ENCODE peak calls at places on chromosomes 3 and 15, in five cellular contexts. G, L, A, D and T are unnamed samples. For H3K27me3, the result is how much of the 10 kb centered on the place peaks cover.

GRCh38 chr3:56970401-56971002 is 90.0 kb upstream of the SPATA12 start:
- DNase-seq in G (no peak), L (no peak), A (no peak), D (no peak), T (no peak)

GRCh38 chr3:56878046-56878445 is 76.3 kb upstream of the ARHGEF3 start:
- DNase-seq in G (no peak), L (peak), A (no peak), D (no peak), T (no peak)

GRCh38 chr15:85116066-85116465 is 134.4 kb downstream of the PDE8A start:
- DNase-seq in G (no peak), L (no peak), A (no peak), D (no peak), T (no peak)

GRCh38 chr3:14725015-14725431 is 50.1 kb downstream of the C3orf20 start:
- DNase-seq in G (peak), L (no peak), A (no peak), D (no peak), T (no peak)

GRCh38 chr3:127074900-127075360 is 92.0 kb downstream of the PLXNA1 start:
- DNase-seq in G (no peak), L (peak), A (peak), D (peak), T (peak)

GRCh38 chr3:25603703-25604102 is 61.0 kb downstream of the TOP2B start:
- DNase-seq in G (peak), L (no peak), A (no peak), D (no peak), T (no peak)

GRCh38 chr3:172315401-172316091 is 132.7 kb downstream of the GHSR start:
- DNase-seq in G (no peak), L (peak), A (peak), D (no peak), T (no peak)

GRCh38 chr15:28260317-28260716 is 61.7 kb downstream of the HERC2 start:
- DNase-seq in G (no peak), L (no peak), A (no peak), D (no peak), T (no peak)

GRCh38 chr3:54322354-54322753 is 200.0 kb downstream of the CACNA2D3 start:
- DNase-seq in G (no peak), L (no peak), A (no peak), D (no peak), T (no peak)

GRCh38 chr3:178982138-178982537 is 89.5 kb downstream of the ZMAT3 start:
- DNase-seq in G (no peak), L (no peak), A (no peak), D (no peak), T (no peak)

GRCh38 chr3:6994081-6994668 is 133.3 kb downstream of the GRM7 start:
- DNase-seq in G (no peak), L (peak), A (no peak), D (no peak), T (no peak)

GRCh38 chr15:89389841-89390603 is 55.4 kb upstream of the POLG start:
- DNase-seq in G (no peak), L (no peak), A (peak), D (peak), T (no peak)

GRCh38 chr3:167740961-167741587 is 5.6 kb downstream of the SERPINI1 start:
- DNase-seq in G (no peak), L (peak), A (peak), D (peak), T (no peak)

GRCh38 chr3:41893977-41894376 is 67.9 kb downstream of the ULK4 start:
- DNase-seq in G (no peak), L (peak), A (no peak), D (peak), T (no peak)

GRCh38 chr3:122186372-122186771 is 2.9 kb downstream of the CASR start:
- DNase-seq in G (no peak), L (no peak), A (no peak), D (no peak), T (no peak)

GRCh38 chr15:33547876-33548275 is 237.1 kb downstream of the RYR3 start:
- DNase-seq in G (no peak), L (peak), A (peak), D (peak), T (peak)

GRCh38 chr15:69578792-69579587 is 126.4 kb downstream of the RPLP1 start:
- DNase-seq in G (no peak), L (no peak), A (no peak), D (no peak), T (peak)

GRCh38 chr15:49415638-49416037 is 7.4 kb upstream of the FGF7 start:
- DNase-seq in G (no peak), L (peak), A (no peak), D (no peak), T (no peak)

GRCh38 chr15:98548172-98548971 is 100.0 kb upstream of the IGF1R start:
- DNase-seq in G (peak), L (peak), A (peak), D (peak), T (peak)

DNA sequence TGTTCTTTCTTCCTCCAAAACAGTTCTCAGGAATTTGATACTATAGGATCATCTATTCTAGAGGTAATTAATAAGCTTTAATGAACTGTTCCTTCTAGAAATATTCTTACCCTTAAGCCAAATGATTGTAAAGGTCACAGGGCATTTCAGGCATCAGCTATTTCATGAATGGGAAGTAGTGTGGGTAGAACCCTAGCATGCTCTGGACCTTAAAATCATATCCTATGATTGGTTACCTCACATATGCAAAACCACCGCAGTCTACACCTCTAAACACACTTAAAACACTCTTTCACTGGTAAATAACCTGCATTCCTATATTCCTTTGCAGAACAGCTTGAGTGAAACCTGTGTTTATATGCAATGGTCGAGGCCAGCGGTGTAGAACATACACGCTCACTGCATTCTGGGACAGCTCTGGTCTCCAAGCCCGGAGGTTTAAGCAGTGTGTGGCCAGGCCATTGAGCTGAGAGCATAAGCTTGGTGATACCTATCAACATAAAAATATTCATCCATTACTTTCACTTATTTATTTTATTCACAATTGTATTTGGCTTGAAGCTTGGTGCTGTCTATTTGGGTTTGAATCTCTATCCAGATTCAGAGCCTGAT is 87.7 kb upstream of the RASGRP1 start:
- DNase-seq in G (no peak), L (no peak), A (no peak), D (no peak), T (no peak)
- TF ChIP-seq CTCF in G (no peak), L (no peak), A (no peak), D (no peak), T (no peak)

DNA sequence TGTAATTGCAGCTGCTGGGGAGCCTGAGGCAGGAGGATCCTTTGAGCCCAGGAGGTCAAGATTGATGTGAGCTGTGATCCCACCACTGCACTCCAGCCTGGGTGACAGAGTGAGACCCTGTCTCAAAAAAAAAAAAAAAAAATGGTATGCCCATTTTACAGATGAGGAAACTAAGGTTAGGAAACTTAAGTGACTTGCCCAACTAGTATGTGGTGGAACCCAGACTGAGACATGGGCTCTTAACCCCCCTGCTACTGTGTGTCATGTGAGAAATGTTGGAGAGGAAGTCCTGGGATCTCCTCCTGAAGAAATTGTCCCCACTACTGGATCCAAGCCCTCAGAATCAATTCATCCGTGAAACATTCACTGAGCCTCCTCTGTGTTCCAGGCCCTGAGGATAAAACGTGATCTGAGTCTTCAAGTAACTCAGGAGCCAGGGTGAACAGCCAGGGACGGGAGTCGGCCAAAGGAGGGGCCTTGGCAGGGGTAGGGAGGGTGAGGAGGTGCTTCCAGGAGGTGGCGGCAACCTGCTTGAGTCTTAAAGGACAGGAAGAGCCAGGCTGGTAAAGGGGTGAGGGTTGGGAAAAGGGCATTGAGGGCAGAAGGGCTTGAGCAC is 19.6 kb upstream of the RNU6-1 start:
- DNase-seq in G (no peak), L (no peak), A (peak), D (no peak), T (no peak)
- H3K4me3 ChIP-seq in G (no peak), L (no peak), A (no peak), D (no peak), T (no peak)

GRCh38 chr3:177352424-177352823 is 155.1 kb upstream of the TBL1XR1 start:
- DNase-seq in G (no peak), L (no peak), A (no peak), D (no peak), T (no peak)
- H3K27me3 ChIP-seq in G (under half), L (under half), A (under half), D (under half), T (under half)

GRCh38 chr15:73936588-73937312 is 10.5 kb downstream of the LOXL1 start:
- DNase-seq in G (no peak), L (no peak), A (no peak), D (no peak), T (no peak)

GRCh38 chr15:73937726-73938125 is 11.5 kb downstream of the LOXL1 start:
- DNase-seq in G (no peak), L (no peak), A (no peak), D (no peak), T (no peak)

GRCh38 chr15:73937313-73937695 is 11.0 kb downstream of the LOXL1 start:
- DNase-seq in G (no peak), L (no peak), A (no peak), D (no peak), T (no peak)

GRCh38 chr15:73935547-73935946 is 9.3 kb downstream of the LOXL1 start:
- DNase-seq in G (no peak), L (no peak), A (no peak), D (peak), T (no peak)

GRCh38 chr15:73936181-73936580 is 9.9 kb downstream of the LOXL1 start:
- DNase-seq in G (no peak), L (peak), A (no peak), D (peak), T (no peak)
- TF ChIP-seq CTCF in G (no peak), L (peak), A (peak), D (peak), T (peak)

GRCh38 chr15:36688310-36689102 is 109.1 kb downstream of the CDIN1 start:
- DNase-seq in G (no peak), L (no peak), A (no peak), D (no peak), T (no peak)
- H3K4me3 ChIP-seq in G (no peak), L (no peak), A (no peak), D (no peak), T (no peak)

GRCh38 chr15:79418693-79419279 is 13.3 kb upstream of the MINAR1 start:
- DNase-seq in G (no peak), L (no peak), A (no peak), D (peak), T (no peak)
- H3K27me3 ChIP-seq in G (under half), L (under half), A (under half), D (under half), T (under half)

DNA sequence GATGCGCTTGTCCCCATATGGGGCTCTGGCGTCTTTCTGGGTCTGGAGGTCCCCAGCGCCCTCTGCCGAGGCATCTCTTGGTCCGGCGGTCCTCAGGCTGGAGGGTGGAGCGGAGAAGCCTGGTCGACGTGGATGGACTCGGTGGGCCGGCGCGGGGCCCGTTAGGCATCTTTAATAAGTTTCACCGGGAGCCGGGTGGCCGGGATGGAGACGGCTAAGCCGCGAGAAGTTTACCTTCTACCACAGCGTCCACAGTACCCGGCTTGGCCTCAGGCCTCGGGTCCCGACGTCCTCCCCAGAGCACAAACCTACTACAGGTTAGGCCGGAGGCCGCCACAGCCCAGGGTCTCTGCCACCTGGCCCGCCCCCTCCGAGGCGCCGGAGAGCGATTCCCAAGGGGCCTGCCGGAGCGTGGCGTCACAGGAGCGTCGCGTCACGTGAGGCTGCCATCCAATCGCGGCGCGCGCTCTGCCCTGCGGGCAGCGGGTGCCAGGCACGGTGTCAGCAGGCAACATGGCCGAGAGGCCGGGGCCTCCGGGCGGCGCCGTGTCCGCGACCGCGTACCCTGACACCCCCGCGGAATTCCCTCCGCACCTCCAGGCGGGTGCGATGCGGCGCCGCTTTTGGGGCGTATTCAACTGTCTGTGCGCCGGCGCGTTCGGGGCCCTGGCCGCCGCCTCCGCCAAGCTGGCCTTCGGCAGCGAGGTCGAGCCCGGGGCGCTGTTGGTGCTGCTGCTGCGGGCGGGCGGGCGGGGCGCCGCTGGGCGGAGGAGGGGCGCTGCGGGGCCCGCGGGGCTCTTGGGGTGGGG is at the start of gene TMEM42:
- DNase-seq in G (peak), L (peak), A (peak), D (peak), T (peak)
- TF ChIP-seq CTCF in G (no peak), L (no peak), A (peak), D (peak), T (peak)